ENCODE peak calls at places on chromosomes 12 and 14, in five cellular contexts. H, Z, T, V and Y are unnamed samples.

GRCh38 chr12:14577344-14577743 is 9.7 kb upstream of the PLBD1 start:
- DNase-seq in Z (peak), V (no peak), H (no peak), T (no peak), Y (no peak)

GRCh38 chr12:123055281-123055766 is 74.8 kb downstream of the ARL6IP4 start:
- DNase-seq in H (no peak), Z (no peak), T (no peak), V (no peak), Y (no peak)

GRCh38 chr14:103339561-103339960 is 5.5 kb downstream of the EIF5 start:
- DNase-seq in H (no peak), T (no peak), Z (no peak), V (no peak), Y (no peak)

GRCh38 chr12:90922068-90922743 is 32.8 kb downstream of the CCER1 start:
- DNase-seq in H (no peak), T (no peak), V (no peak), Z (no peak), Y (no peak)

GRCh38 chr14:54177861-54178591 is 218.8 kb upstream of the CDKN3 start:
- DNase-seq in Z (no peak), T (no peak), H (no peak), V (no peak), Y (no peak)

GRCh38 chr12:56338643-56339422 is at the start of gene IL23A:
- DNase-seq in H (no peak), T (no peak), V (no peak), Z (peak), Y (no peak)

GRCh38 chr12:8668441-8668840 is 5.8 kb upstream of the MFAP5 start:
- DNase-seq in T (peak), V (no peak), Z (no peak), H (no peak), Y (no peak)

GRCh38 chr12:48199784-48200198 is 3.3 kb downstream of the OR10AD1 start:
- DNase-seq in Z (no peak), T (no peak), V (no peak), H (no peak), Y (no peak)

GRCh38 chr12:51620448-51620847 is 29.4 kb downstream of the SCN8A start:
- DNase-seq in H (no peak), T (no peak), V (no peak), Z (no peak), Y (no peak)

GRCh38 chr14:69719501-69719951 is 47.4 kb upstream of the SRSF5 start:
- DNase-seq in H (no peak), T (no peak), Z (peak), V (no peak), Y (no peak)

GRCh38 chr12:127550271-127550670 is 716.7 kb upstream of the TMEM132C start:
- DNase-seq in Z (peak), T (no peak), H (no peak), V (no peak), Y (no peak)

GRCh38 chr12:126424696-126425095 is 1359.5 kb downstream of the AACS start:
- DNase-seq in T (no peak), Z (no peak), V (no peak), H (no peak), Y (no peak)

GRCh38 chr12:115818973-115819372 is 458.5 kb downstream of the MED13L start:
- DNase-seq in T (no peak), H (no peak), Z (no peak), V (no peak), Y (no peak)

GRCh38 chr14:95155044-95155443 is 2.3 kb downstream of the DICER1 start:
- DNase-seq in V (no peak), Z (no peak), H (no peak), T (no peak), Y (no peak)

GRCh38 chr14:30587141-30587540 is 28.2 kb downstream of the G2E3 start:
- DNase-seq in V (no peak), H (no peak), Z (no peak), T (no peak), Y (no peak)

GRCh38 chr12:22459872-22460490 is 84.4 kb downstream of the C2CD5 start:
- DNase-seq in V (no peak), T (peak), Z (no peak), H (no peak), Y (peak)

GRCh38 chr12:108854453-108855283 is 2.7 kb downstream of the SSH1 start:
- DNase-seq in Z (peak), T (no peak), V (no peak), H (no peak), Y (no peak)

GRCh38 chr14:55221186-55221585 is 29.8 kb upstream of the DLGAP5 start:
- DNase-seq in H (no peak), Z (peak), T (no peak), V (no peak), Y (no peak)

GRCh38 chr14:97290065-97290464 is 492.9 kb downstream of the VRK1 start:
- DNase-seq in T (no peak), Z (no peak), V (no peak), H (no peak), Y (no peak)

GRCh38 chr12:15584366-15585041 is 204.7 kb downstream of the EPS8 start:
- DNase-seq in T (peak), H (no peak), V (no peak), Z (peak), Y (no peak)

GRCh38 chr14:93525691-93526451 is 95.1 kb downstream of the UNC79 start:
- DNase-seq in Z (no peak), V (no peak), H (no peak), T (no peak), Y (no peak)

GRCh38 chr14:50551877-50552276 is 8.1 kb upstream of the ATL1 start:
- DNase-seq in H (no peak), V (no peak), Z (no peak), T (no peak), Y (no peak)

GRCh38 chr14:92397140-92397815 is 74.3 kb downstream of the SLC24A4 start:
- DNase-seq in Z (peak), T (no peak), V (peak), H (no peak), Y (no peak)

GRCh38 chr14:102900631-102901571 is 21.6 kb upstream of the AMN start:
- DNase-seq in Z (no peak), T (no peak), H (no peak), V (no peak), Y (no peak)

GRCh38 chr12:98296462-98297079 is 218.8 kb upstream of the TMPO start:
- DNase-seq in H (no peak), T (no peak), Z (no peak), V (no peak), Y (no peak)

GRCh38 chr12:5429741-5430557 is 2.0 kb upstream of the NTF3 start:
- DNase-seq in V (no peak), H (no peak), Z (no peak), T (no peak), Y (no peak)

GRCh38 chr14:99522934-99523660 is 41.9 kb downstream of the CCNK start:
- DNase-seq in T (no peak), V (no peak), Z (no peak), H (no peak), Y (no peak)

GRCh38 chr12:16606201-16606849 is 363 bp upstream of the LMO3 start:
- DNase-seq in H (no peak), V (peak), Z (no peak), T (peak), Y (no peak)

GRCh38 chr14:72736348-72736747 is 157.6 kb downstream of the DPF3 start:
- DNase-seq in T (no peak), Z (peak), V (peak), H (no peak), Y (no peak)

GRCh38 chr14:73463411-73463810 is 5.1 kb upstream of the NUMB start:
- DNase-seq in H (no peak), Z (peak), V (no peak), T (peak), Y (peak)

GRCh38 chr12:38159092-38159551 is 157.5 kb upstream of the ALG10B start:
- DNase-seq in T (no peak), H (no peak), V (no peak), Z (no peak), Y (no peak)

GRCh38 chr12:75715682-75716081 is 204.3 kb upstream of the KRR1 start:
- DNase-seq in V (no peak), T (no peak), H (no peak), Z (no peak), Y (no peak)

GRCh38 chr14:105430042-105430441 is 10.4 kb downstream of the MTA1 start:
- DNase-seq in H (no peak), V (no peak), Z (no peak), T (no peak), Y (no peak)

GRCh38 chr14:23153891-23154796 is 29.3 kb downstream of the SLC7A8 start:
- DNase-seq in T (peak), H (peak), Z (no peak), V (no peak), Y (peak)